ENCODE peak calls at places on chromosome 14, in seven cellular contexts. One of them, this sample, is unnamed.

GRCh38 chr14:74042296-74042695 is 23.1 kb downstream of the BBOF1 start:
- DNase-seq in adrenal gland: no peak
- DNase-seq in frontal cortex: no peak
- DNase-seq in nephron progenitor cell: no peak
- DNase-seq in GM03348: no peak
- DNase-seq in DMS153: no peak
- DNase-seq in Peyer's patch: no peak
- DNase-seq in this sample: no peak

GRCh38 chr14:90644882-90645281 is 171.3 kb downstream of the TTC7B start:
- DNase-seq in adrenal gland: no peak
- DNase-seq in frontal cortex: no peak
- DNase-seq in nephron progenitor cell: no peak
- DNase-seq in GM03348: peak
- DNase-seq in DMS153: no peak
- DNase-seq in Peyer's patch: no peak
- DNase-seq in this sample: no peak

GRCh38 chr14:23306412-23307145 is at the start of gene BCL2L2:
- DNase-seq in adrenal gland: peak
- DNase-seq in frontal cortex: peak
- DNase-seq in nephron progenitor cell: peak
- DNase-seq in GM03348: peak
- DNase-seq in DMS153: peak
- DNase-seq in Peyer's patch: peak
- DNase-seq in this sample: peak

GRCh38 chr14:70045715-70046535 is 142.8 kb downstream of the SLC8A3 start:
- DNase-seq in adrenal gland: peak
- DNase-seq in frontal cortex: peak
- DNase-seq in nephron progenitor cell: peak
- DNase-seq in GM03348: peak
- DNase-seq in DMS153: peak
- DNase-seq in Peyer's patch: peak
- DNase-seq in this sample: peak

GRCh38 chr14:39581474-39581873 is 149.2 kb upstream of the FBXO33 start:
- DNase-seq in adrenal gland: no peak
- DNase-seq in frontal cortex: no peak
- DNase-seq in nephron progenitor cell: no peak
- DNase-seq in GM03348: no peak
- DNase-seq in DMS153: no peak
- DNase-seq in Peyer's patch: no peak
- DNase-seq in this sample: no peak

GRCh38 chr14:61608245-61609142 is 86.8 kb upstream of the HIF1A start:
- DNase-seq in adrenal gland: no peak
- DNase-seq in frontal cortex: peak
- DNase-seq in nephron progenitor cell: no peak
- DNase-seq in GM03348: peak
- DNase-seq in DMS153: peak
- DNase-seq in Peyer's patch: no peak
- DNase-seq in this sample: no peak

GRCh38 chr14:24051162-24051788 is 534 bp upstream of the CARMIL3 start:
- DNase-seq in adrenal gland: no peak
- DNase-seq in frontal cortex: no peak
- DNase-seq in nephron progenitor cell: no peak
- DNase-seq in GM03348: no peak
- DNase-seq in DMS153: no peak
- DNase-seq in Peyer's patch: no peak
- DNase-seq in this sample: peak

GRCh38 chr14:50407089-50407813 is 10.6 kb upstream of the CDKL1 start:
- DNase-seq in adrenal gland: no peak
- DNase-seq in frontal cortex: no peak
- DNase-seq in nephron progenitor cell: no peak
- DNase-seq in GM03348: peak
- DNase-seq in DMS153: no peak
- DNase-seq in Peyer's patch: no peak
- DNase-seq in this sample: no peak

GRCh38 chr14:61387076-61387475 is 65.7 kb downstream of the PRKCH start:
- DNase-seq in adrenal gland: no peak
- DNase-seq in frontal cortex: no peak
- DNase-seq in nephron progenitor cell: no peak
- DNase-seq in GM03348: no peak
- DNase-seq in DMS153: no peak
- DNase-seq in Peyer's patch: no peak
- DNase-seq in this sample: no peak